ENCODE peak calls at places on chromosomes 11 and 22, in eight cellular contexts. One of them, this sample, is unnamed.

GRCh38 chr11:46223252-46223513 is 54.3 kb upstream of the CREB3L1 start:
- DNase-seq in RCC 7860: no peak
- DNase-seq in adrenal gland: no peak
- DNase-seq in stimulated activated CD4-positive, alpha-beta T cell treated with anti-CD3 and anti-CD28 coated beads, TNF-alpha, amount 100 ng/mL, for 1 hour: no peak
- DNase-seq in posterior vena cava: no peak
- DNase-seq in hypothalamus: no peak
- DNase-seq in activated CD4-positive, alpha-beta T cell treated with anti-CD3 and anti-CD28 coated beads, Interleukin-2, amount 10 ng/mL, durations not matched to agents 7 days and 5 days: no peak
- DNase-seq in hippocampal formation: no peak
- DNase-seq in this sample: no peak

GRCh38 chr22:22941831-22942510 is 54.4 kb downstream of the IGLL5 start:
- DNase-seq in activated CD4-positive, alpha-beta T cell treated with anti-CD3 and anti-CD28 coated beads, Interleukin-2, amount 10 ng/mL, durations not matched to agents 7 days and 5 days: no peak
- DNase-seq in posterior vena cava: peak
- DNase-seq in stimulated activated CD4-positive, alpha-beta T cell treated with anti-CD3 and anti-CD28 coated beads, TNF-alpha, amount 100 ng/mL, for 1 hour: no peak
- DNase-seq in RCC 7860: no peak
- DNase-seq in hypothalamus: no peak
- DNase-seq in adrenal gland: peak
- DNase-seq in hippocampal formation: no peak
- DNase-seq in this sample: peak

GRCh38 chr11:77115956-77116355 is 12.1 kb upstream of the MYO7A start:
- DNase-seq in hypothalamus: no peak
- DNase-seq in RCC 7860: no peak
- DNase-seq in activated CD4-positive, alpha-beta T cell treated with anti-CD3 and anti-CD28 coated beads, Interleukin-2, amount 10 ng/mL, durations not matched to agents 7 days and 5 days: no peak
- DNase-seq in hippocampal formation: no peak
- DNase-seq in posterior vena cava: no peak
- DNase-seq in stimulated activated CD4-positive, alpha-beta T cell treated with anti-CD3 and anti-CD28 coated beads, TNF-alpha, amount 100 ng/mL, for 1 hour: no peak
- DNase-seq in adrenal gland: no peak
- DNase-seq in this sample: no peak

GRCh38 chr11:110011595-110011994 is 81.6 kb upstream of the ZC3H12C start:
- DNase-seq in hippocampal formation: no peak
- DNase-seq in activated CD4-positive, alpha-beta T cell treated with anti-CD3 and anti-CD28 coated beads, Interleukin-2, amount 10 ng/mL, durations not matched to agents 7 days and 5 days: no peak
- DNase-seq in posterior vena cava: no peak
- DNase-seq in adrenal gland: no peak
- DNase-seq in RCC 7860: no peak
- DNase-seq in hypothalamus: no peak
- DNase-seq in stimulated activated CD4-positive, alpha-beta T cell treated with anti-CD3 and anti-CD28 coated beads, TNF-alpha, amount 100 ng/mL, for 1 hour: no peak
- DNase-seq in this sample: no peak

GRCh38 chr22:38879102-38879729 is 7.2 kb upstream of the CBX6 start:
- DNase-seq in stimulated activated CD4-positive, alpha-beta T cell treated with anti-CD3 and anti-CD28 coated beads, TNF-alpha, amount 100 ng/mL, for 1 hour: no peak
- DNase-seq in hypothalamus: no peak
- DNase-seq in activated CD4-positive, alpha-beta T cell treated with anti-CD3 and anti-CD28 coated beads, Interleukin-2, amount 10 ng/mL, durations not matched to agents 7 days and 5 days: no peak
- DNase-seq in posterior vena cava: peak
- DNase-seq in RCC 7860: no peak
- DNase-seq in adrenal gland: no peak
- DNase-seq in hippocampal formation: no peak
- DNase-seq in this sample: no peak

GRCh38 chr11:11843233-11843632 is 1.5 kb downstream of the USP47 start:
- DNase-seq in activated CD4-positive, alpha-beta T cell treated with anti-CD3 and anti-CD28 coated beads, Interleukin-2, amount 10 ng/mL, durations not matched to agents 7 days and 5 days: no peak
- DNase-seq in hypothalamus: no peak
- DNase-seq in posterior vena cava: no peak
- DNase-seq in hippocampal formation: no peak
- DNase-seq in stimulated activated CD4-positive, alpha-beta T cell treated with anti-CD3 and anti-CD28 coated beads, TNF-alpha, amount 100 ng/mL, for 1 hour: no peak
- DNase-seq in adrenal gland: peak
- DNase-seq in RCC 7860: peak
- DNase-seq in this sample: peak

GRCh38 chr11:64000026-64000739 is 13.9 kb downstream of the OTUB1 start:
- DNase-seq in activated CD4-positive, alpha-beta T cell treated with anti-CD3 and anti-CD28 coated beads, Interleukin-2, amount 10 ng/mL, durations not matched to agents 7 days and 5 days: peak
- DNase-seq in adrenal gland: peak
- DNase-seq in hippocampal formation: peak
- DNase-seq in RCC 7860: no peak
- DNase-seq in stimulated activated CD4-positive, alpha-beta T cell treated with anti-CD3 and anti-CD28 coated beads, TNF-alpha, amount 100 ng/mL, for 1 hour: peak
- DNase-seq in hypothalamus: peak
- DNase-seq in posterior vena cava: peak
- DNase-seq in this sample: peak

GRCh38 chr22:32000171-32000570 is 42.9 kb upstream of the SLC5A1 start:
- DNase-seq in posterior vena cava: no peak
- DNase-seq in hippocampal formation: no peak
- DNase-seq in activated CD4-positive, alpha-beta T cell treated with anti-CD3 and anti-CD28 coated beads, Interleukin-2, amount 10 ng/mL, durations not matched to agents 7 days and 5 days: no peak
- DNase-seq in stimulated activated CD4-positive, alpha-beta T cell treated with anti-CD3 and anti-CD28 coated beads, TNF-alpha, amount 100 ng/mL, for 1 hour: no peak
- DNase-seq in RCC 7860: no peak
- DNase-seq in hypothalamus: no peak
- DNase-seq in adrenal gland: no peak
- DNase-seq in this sample: no peak

GRCh38 chr11:131924001-131924400 is 553.6 kb downstream of the NTM start:
- DNase-seq in hippocampal formation: no peak
- DNase-seq in posterior vena cava: no peak
- DNase-seq in adrenal gland: no peak
- DNase-seq in RCC 7860: no peak
- DNase-seq in hypothalamus: no peak
- DNase-seq in stimulated activated CD4-positive, alpha-beta T cell treated with anti-CD3 and anti-CD28 coated beads, TNF-alpha, amount 100 ng/mL, for 1 hour: no peak
- DNase-seq in activated CD4-positive, alpha-beta T cell treated with anti-CD3 and anti-CD28 coated beads, Interleukin-2, amount 10 ng/mL, durations not matched to agents 7 days and 5 days: no peak
- DNase-seq in this sample: no peak

GRCh38 chr22:20406686-20407408 is 12.9 kb downstream of the ZNF74 start:
- DNase-seq in adrenal gland: no peak
- DNase-seq in activated CD4-positive, alpha-beta T cell treated with anti-CD3 and anti-CD28 coated beads, Interleukin-2, amount 10 ng/mL, durations not matched to agents 7 days and 5 days: no peak
- DNase-seq in hippocampal formation: no peak
- DNase-seq in hypothalamus: no peak
- DNase-seq in RCC 7860: no peak
- DNase-seq in stimulated activated CD4-positive, alpha-beta T cell treated with anti-CD3 and anti-CD28 coated beads, TNF-alpha, amount 100 ng/mL, for 1 hour: no peak
- DNase-seq in posterior vena cava: no peak
- DNase-seq in this sample: no peak

GRCh38 chr11:120974980-120975379 is 48.9 kb upstream of the TBCEL start:
- DNase-seq in hippocampal formation: no peak
- DNase-seq in stimulated activated CD4-positive, alpha-beta T cell treated with anti-CD3 and anti-CD28 coated beads, TNF-alpha, amount 100 ng/mL, for 1 hour: no peak
- DNase-seq in posterior vena cava: no peak
- DNase-seq in hypothalamus: no peak
- DNase-seq in RCC 7860: no peak
- DNase-seq in adrenal gland: no peak
- DNase-seq in activated CD4-positive, alpha-beta T cell treated with anti-CD3 and anti-CD28 coated beads, Interleukin-2, amount 10 ng/mL, durations not matched to agents 7 days and 5 days: no peak
- DNase-seq in this sample: no peak

GRCh38 chr11:61955416-61956135 is 5.4 kb downstream of the BEST1 start:
- DNase-seq in activated CD4-positive, alpha-beta T cell treated with anti-CD3 and anti-CD28 coated beads, Interleukin-2, amount 10 ng/mL, durations not matched to agents 7 days and 5 days: peak
- DNase-seq in stimulated activated CD4-positive, alpha-beta T cell treated with anti-CD3 and anti-CD28 coated beads, TNF-alpha, amount 100 ng/mL, for 1 hour: no peak
- DNase-seq in posterior vena cava: peak
- DNase-seq in hypothalamus: peak
- DNase-seq in adrenal gland: no peak
- DNase-seq in RCC 7860: no peak
- DNase-seq in hippocampal formation: no peak
- DNase-seq in this sample: no peak

GRCh38 chr11:79957702-79958101 is 516.9 kb upstream of the TENM4 start:
- DNase-seq in hypothalamus: no peak
- DNase-seq in hippocampal formation: no peak
- DNase-seq in posterior vena cava: no peak
- DNase-seq in stimulated activated CD4-positive, alpha-beta T cell treated with anti-CD3 and anti-CD28 coated beads, TNF-alpha, amount 100 ng/mL, for 1 hour: no peak
- DNase-seq in RCC 7860: no peak
- DNase-seq in activated CD4-positive, alpha-beta T cell treated with anti-CD3 and anti-CD28 coated beads, Interleukin-2, amount 10 ng/mL, durations not matched to agents 7 days and 5 days: no peak
- DNase-seq in adrenal gland: no peak
- DNase-seq in this sample: no peak

GRCh38 chr11:68692881-68693483 is 8.6 kb downstream of the GAL start:
- DNase-seq in stimulated activated CD4-positive, alpha-beta T cell treated with anti-CD3 and anti-CD28 coated beads, TNF-alpha, amount 100 ng/mL, for 1 hour: no peak
- DNase-seq in hippocampal formation: no peak
- DNase-seq in posterior vena cava: no peak
- DNase-seq in RCC 7860: no peak
- DNase-seq in adrenal gland: no peak
- DNase-seq in hypothalamus: no peak
- DNase-seq in activated CD4-positive, alpha-beta T cell treated with anti-CD3 and anti-CD28 coated beads, Interleukin-2, amount 10 ng/mL, durations not matched to agents 7 days and 5 days: no peak
- DNase-seq in this sample: no peak

GRCh38 chr11:93089474-93090102 is 108.2 kb downstream of the SLC36A4 start:
- DNase-seq in stimulated activated CD4-positive, alpha-beta T cell treated with anti-CD3 and anti-CD28 coated beads, TNF-alpha, amount 100 ng/mL, for 1 hour: no peak
- DNase-seq in hippocampal formation: peak
- DNase-seq in adrenal gland: peak
- DNase-seq in RCC 7860: peak
- DNase-seq in hypothalamus: no peak
- DNase-seq in posterior vena cava: no peak
- DNase-seq in activated CD4-positive, alpha-beta T cell treated with anti-CD3 and anti-CD28 coated beads, Interleukin-2, amount 10 ng/mL, durations not matched to agents 7 days and 5 days: peak
- DNase-seq in this sample: peak

GRCh38 chr11:14012836-14013235 is 50.3 kb downstream of the SPON1 start:
- DNase-seq in RCC 7860: no peak
- DNase-seq in hippocampal formation: no peak
- DNase-seq in activated CD4-positive, alpha-beta T cell treated with anti-CD3 and anti-CD28 coated beads, Interleukin-2, amount 10 ng/mL, durations not matched to agents 7 days and 5 days: no peak
- DNase-seq in stimulated activated CD4-positive, alpha-beta T cell treated with anti-CD3 and anti-CD28 coated beads, TNF-alpha, amount 100 ng/mL, for 1 hour: no peak
- DNase-seq in adrenal gland: no peak
- DNase-seq in posterior vena cava: no peak
- DNase-seq in hypothalamus: no peak
- DNase-seq in this sample: no peak

GRCh38 chr11:12717851-12718291 is 43.6 kb downstream of the TEAD1 start:
- DNase-seq in adrenal gland: no peak
- DNase-seq in hypothalamus: no peak
- DNase-seq in hippocampal formation: no peak
- DNase-seq in posterior vena cava: no peak
- DNase-seq in activated CD4-positive, alpha-beta T cell treated with anti-CD3 and anti-CD28 coated beads, Interleukin-2, amount 10 ng/mL, durations not matched to agents 7 days and 5 days: peak
- DNase-seq in stimulated activated CD4-positive, alpha-beta T cell treated with anti-CD3 and anti-CD28 coated beads, TNF-alpha, amount 100 ng/mL, for 1 hour: peak
- DNase-seq in RCC 7860: peak
- DNase-seq in this sample: peak

GRCh38 chr22:23997092-23997491 is 8.2 kb downstream of the GSTT4 start:
- DNase-seq in RCC 7860: no peak
- DNase-seq in hippocampal formation: no peak
- DNase-seq in adrenal gland: no peak
- DNase-seq in posterior vena cava: no peak
- DNase-seq in stimulated activated CD4-positive, alpha-beta T cell treated with anti-CD3 and anti-CD28 coated beads, TNF-alpha, amount 100 ng/mL, for 1 hour: no peak
- DNase-seq in activated CD4-positive, alpha-beta T cell treated with anti-CD3 and anti-CD28 coated beads, Interleukin-2, amount 10 ng/mL, durations not matched to agents 7 days and 5 days: no peak
- DNase-seq in hypothalamus: no peak
- DNase-seq in this sample: no peak

GRCh38 chr11:92376146-92376599 is 151.6 kb downstream of the FAT3 start:
- DNase-seq in hippocampal formation: no peak
- DNase-seq in activated CD4-positive, alpha-beta T cell treated with anti-CD3 and anti-CD28 coated beads, Interleukin-2, amount 10 ng/mL, durations not matched to agents 7 days and 5 days: no peak
- DNase-seq in hypothalamus: no peak
- DNase-seq in stimulated activated CD4-positive, alpha-beta T cell treated with anti-CD3 and anti-CD28 coated beads, TNF-alpha, amount 100 ng/mL, for 1 hour: no peak
- DNase-seq in RCC 7860: no peak
- DNase-seq in posterior vena cava: no peak
- DNase-seq in adrenal gland: no peak
- DNase-seq in this sample: no peak

GRCh38 chr11:452203-452744 is 2.2 kb downstream of the PTDSS2 start:
- DNase-seq in activated CD4-positive, alpha-beta T cell treated with anti-CD3 and anti-CD28 coated beads, Interleukin-2, amount 10 ng/mL, durations not matched to agents 7 days and 5 days: no peak
- DNase-seq in stimulated activated CD4-positive, alpha-beta T cell treated with anti-CD3 and anti-CD28 coated beads, TNF-alpha, amount 100 ng/mL, for 1 hour: no peak
- DNase-seq in adrenal gland: no peak
- DNase-seq in hippocampal formation: no peak
- DNase-seq in posterior vena cava: no peak
- DNase-seq in RCC 7860: no peak
- DNase-seq in hypothalamus: no peak
- DNase-seq in this sample: peak

GRCh38 chr11:3169235-3169951 is 4.3 kb upstream of the OSBPL5 start:
- DNase-seq in hippocampal formation: no peak
- DNase-seq in posterior vena cava: peak
- DNase-seq in RCC 7860: peak
- DNase-seq in activated CD4-positive, alpha-beta T cell treated with anti-CD3 and anti-CD28 coated beads, Interleukin-2, amount 10 ng/mL, durations not matched to agents 7 days and 5 days: no peak
- DNase-seq in hypothalamus: no peak
- DNase-seq in adrenal gland: peak
- DNase-seq in stimulated activated CD4-positive, alpha-beta T cell treated with anti-CD3 and anti-CD28 coated beads, TNF-alpha, amount 100 ng/mL, for 1 hour: no peak
- DNase-seq in this sample: no peak

GRCh38 chr11:19419813-19420212 is 179.1 kb upstream of the E2F8 start:
- DNase-seq in hippocampal formation: no peak
- DNase-seq in activated CD4-positive, alpha-beta T cell treated with anti-CD3 and anti-CD28 coated beads, Interleukin-2, amount 10 ng/mL, durations not matched to agents 7 days and 5 days: no peak
- DNase-seq in stimulated activated CD4-positive, alpha-beta T cell treated with anti-CD3 and anti-CD28 coated beads, TNF-alpha, amount 100 ng/mL, for 1 hour: no peak
- DNase-seq in adrenal gland: no peak
- DNase-seq in posterior vena cava: no peak
- DNase-seq in RCC 7860: no peak
- DNase-seq in hypothalamus: no peak
- DNase-seq in this sample: no peak

GRCh38 chr11:3223932-3224729 is 5.5 kb upstream of the MRGPRG start:
- DNase-seq in hippocampal formation: no peak
- DNase-seq in adrenal gland: peak
- DNase-seq in RCC 7860: no peak
- DNase-seq in posterior vena cava: peak
- DNase-seq in activated CD4-positive, alpha-beta T cell treated with anti-CD3 and anti-CD28 coated beads, Interleukin-2, amount 10 ng/mL, durations not matched to agents 7 days and 5 days: peak
- DNase-seq in stimulated activated CD4-positive, alpha-beta T cell treated with anti-CD3 and anti-CD28 coated beads, TNF-alpha, amount 100 ng/mL, for 1 hour: no peak
- DNase-seq in hypothalamus: no peak
- DNase-seq in this sample: no peak

GRCh38 chr11:134034496-134035381 is 34.1 kb upstream of the JAM3 start:
- DNase-seq in RCC 7860: no peak
- DNase-seq in stimulated activated CD4-positive, alpha-beta T cell treated with anti-CD3 and anti-CD28 coated beads, TNF-alpha, amount 100 ng/mL, for 1 hour: no peak
- DNase-seq in hippocampal formation: no peak
- DNase-seq in posterior vena cava: peak
- DNase-seq in adrenal gland: peak
- DNase-seq in activated CD4-positive, alpha-beta T cell treated with anti-CD3 and anti-CD28 coated beads, Interleukin-2, amount 10 ng/mL, durations not matched to agents 7 days and 5 days: no peak
- DNase-seq in hypothalamus: peak
- DNase-seq in this sample: no peak

GRCh38 chr11:13261600-13262061 is 16.0 kb upstream of the BMAL1 start:
- DNase-seq in hippocampal formation: no peak
- DNase-seq in RCC 7860: peak
- DNase-seq in posterior vena cava: no peak
- DNase-seq in activated CD4-positive, alpha-beta T cell treated with anti-CD3 and anti-CD28 coated beads, Interleukin-2, amount 10 ng/mL, durations not matched to agents 7 days and 5 days: no peak
- DNase-seq in adrenal gland: peak
- DNase-seq in stimulated activated CD4-positive, alpha-beta T cell treated with anti-CD3 and anti-CD28 coated beads, TNF-alpha, amount 100 ng/mL, for 1 hour: no peak
- DNase-seq in hypothalamus: no peak
- DNase-seq in this sample: no peak

GRCh38 chr11:7844986-7845385 is 48.2 kb upstream of the OR5P2 start:
- DNase-seq in hippocampal formation: no peak
- DNase-seq in posterior vena cava: no peak
- DNase-seq in adrenal gland: no peak
- DNase-seq in RCC 7860: no peak
- DNase-seq in stimulated activated CD4-positive, alpha-beta T cell treated with anti-CD3 and anti-CD28 coated beads, TNF-alpha, amount 100 ng/mL, for 1 hour: no peak
- DNase-seq in activated CD4-positive, alpha-beta T cell treated with anti-CD3 and anti-CD28 coated beads, Interleukin-2, amount 10 ng/mL, durations not matched to agents 7 days and 5 days: no peak
- DNase-seq in hypothalamus: no peak
- DNase-seq in this sample: peak

GRCh38 chr11:132430352-132431091 is 1060.1 kb downstream of the NTM start:
- DNase-seq in hypothalamus: no peak
- DNase-seq in adrenal gland: no peak
- DNase-seq in stimulated activated CD4-positive, alpha-beta T cell treated with anti-CD3 and anti-CD28 coated beads, TNF-alpha, amount 100 ng/mL, for 1 hour: no peak
- DNase-seq in activated CD4-positive, alpha-beta T cell treated with anti-CD3 and anti-CD28 coated beads, Interleukin-2, amount 10 ng/mL, durations not matched to agents 7 days and 5 days: no peak
- DNase-seq in posterior vena cava: no peak
- DNase-seq in hippocampal formation: no peak
- DNase-seq in RCC 7860: peak
- DNase-seq in this sample: no peak

GRCh38 chr11:10993186-10993585 is 135.3 kb upstream of the ZBED5 start:
- DNase-seq in hypothalamus: no peak
- DNase-seq in RCC 7860: peak
- DNase-seq in adrenal gland: no peak
- DNase-seq in stimulated activated CD4-positive, alpha-beta T cell treated with anti-CD3 and anti-CD28 coated beads, TNF-alpha, amount 100 ng/mL, for 1 hour: no peak
- DNase-seq in activated CD4-positive, alpha-beta T cell treated with anti-CD3 and anti-CD28 coated beads, Interleukin-2, amount 10 ng/mL, durations not matched to agents 7 days and 5 days: no peak
- DNase-seq in posterior vena cava: no peak
- DNase-seq in hippocampal formation: no peak
- DNase-seq in this sample: no peak

GRCh38 chr22:46240917-46241316 is 9.2 kb downstream of the CDPF1 start:
- DNase-seq in hypothalamus: no peak
- DNase-seq in RCC 7860: no peak
- DNase-seq in stimulated activated CD4-positive, alpha-beta T cell treated with anti-CD3 and anti-CD28 coated beads, TNF-alpha, amount 100 ng/mL, for 1 hour: no peak
- DNase-seq in hippocampal formation: no peak
- DNase-seq in adrenal gland: no peak
- DNase-seq in posterior vena cava: no peak
- DNase-seq in activated CD4-positive, alpha-beta T cell treated with anti-CD3 and anti-CD28 coated beads, Interleukin-2, amount 10 ng/mL, durations not matched to agents 7 days and 5 days: no peak
- DNase-seq in this sample: no peak

GRCh38 chr11:103552086-103552485 is 442.9 kb downstream of the DYNC2H1 start:
- DNase-seq in RCC 7860: no peak
- DNase-seq in stimulated activated CD4-positive, alpha-beta T cell treated with anti-CD3 and anti-CD28 coated beads, TNF-alpha, amount 100 ng/mL, for 1 hour: no peak
- DNase-seq in adrenal gland: no peak
- DNase-seq in hippocampal formation: no peak
- DNase-seq in hypothalamus: no peak
- DNase-seq in activated CD4-positive, alpha-beta T cell treated with anti-CD3 and anti-CD28 coated beads, Interleukin-2, amount 10 ng/mL, durations not matched to agents 7 days and 5 days: no peak
- DNase-seq in posterior vena cava: no peak
- DNase-seq in this sample: no peak

GRCh38 chr11:73757598-73757997 is 3.3 kb downstream of the RAB6A start:
- DNase-seq in activated CD4-positive, alpha-beta T cell treated with anti-CD3 and anti-CD28 coated beads, Interleukin-2, amount 10 ng/mL, durations not matched to agents 7 days and 5 days: no peak
- DNase-seq in posterior vena cava: no peak
- DNase-seq in adrenal gland: no peak
- DNase-seq in stimulated activated CD4-positive, alpha-beta T cell treated with anti-CD3 and anti-CD28 coated beads, TNF-alpha, amount 100 ng/mL, for 1 hour: no peak
- DNase-seq in hippocampal formation: no peak
- DNase-seq in hypothalamus: no peak
- DNase-seq in RCC 7860: no peak
- DNase-seq in this sample: no peak

GRCh38 chr11:10488121-10488580 is 33.1 kb downstream of the AMPD3 start:
- DNase-seq in activated CD4-positive, alpha-beta T cell treated with anti-CD3 and anti-CD28 coated beads, Interleukin-2, amount 10 ng/mL, durations not matched to agents 7 days and 5 days: no peak
- DNase-seq in hippocampal formation: no peak
- DNase-seq in RCC 7860: peak
- DNase-seq in stimulated activated CD4-positive, alpha-beta T cell treated with anti-CD3 and anti-CD28 coated beads, TNF-alpha, amount 100 ng/mL, for 1 hour: no peak
- DNase-seq in adrenal gland: no peak
- DNase-seq in posterior vena cava: no peak
- DNase-seq in hypothalamus: no peak
- DNase-seq in this sample: peak

GRCh38 chr11:76602431-76602861 is 68.1 kb downstream of the LRRC32 start:
- DNase-seq in RCC 7860: no peak
- DNase-seq in hippocampal formation: no peak
- DNase-seq in activated CD4-positive, alpha-beta T cell treated with anti-CD3 and anti-CD28 coated beads, Interleukin-2, amount 10 ng/mL, durations not matched to agents 7 days and 5 days: no peak
- DNase-seq in stimulated activated CD4-positive, alpha-beta T cell treated with anti-CD3 and anti-CD28 coated beads, TNF-alpha, amount 100 ng/mL, for 1 hour: no peak
- DNase-seq in adrenal gland: peak
- DNase-seq in posterior vena cava: peak
- DNase-seq in hypothalamus: no peak
- DNase-seq in this sample: no peak

GRCh38 chr22:26592368-26593015 is 2.6 kb upstream of the TPST2 start:
- DNase-seq in stimulated activated CD4-positive, alpha-beta T cell treated with anti-CD3 and anti-CD28 coated beads, TNF-alpha, amount 100 ng/mL, for 1 hour: no peak
- DNase-seq in hypothalamus: no peak
- DNase-seq in activated CD4-positive, alpha-beta T cell treated with anti-CD3 and anti-CD28 coated beads, Interleukin-2, amount 10 ng/mL, durations not matched to agents 7 days and 5 days: peak
- DNase-seq in RCC 7860: no peak
- DNase-seq in posterior vena cava: peak
- DNase-seq in adrenal gland: no peak
- DNase-seq in hippocampal formation: no peak
- DNase-seq in this sample: peak

This sample was measured in OCI-LY7.